ENCODE peak calls at places on chromosome 22, in nine cellular contexts. One of them, this sample, is unnamed.

GRCh38 chr22:26766510-26767350 is 109.3 kb downstream of the MIAT start:
- DNase-seq in hepatocyte: no peak
- DNase-seq in neural progenitor cell: no peak
- DNase-seq in CD8-positive, alpha-beta T cell: no peak
- DNase-seq in colonic mucosa: no peak
- DNase-seq in psoas muscle: no peak
- DNase-seq in adrenal gland: no peak
- DNase-seq in thyroid gland: no peak
- DNase-seq in cardiac fibroblast: no peak
- DNase-seq in this sample: no peak

GRCh38 chr22:46070215-46070721 is 80.1 kb upstream of the PPARA start:
- DNase-seq in hepatocyte: peak; percentile 53
- DNase-seq in neural progenitor cell: peak; percentile 53
- DNase-seq in CD8-positive, alpha-beta T cell: no peak
- DNase-seq in colonic mucosa: peak; percentile 72
- DNase-seq in psoas muscle: peak; percentile 94
- DNase-seq in adrenal gland: peak; percentile 81
- DNase-seq in thyroid gland: peak; percentile 63
- DNase-seq in cardiac fibroblast: peak; percentile 79
- DNase-seq in this sample: peak; percentile 36

GRCh38 chr22:25068701-25069100 is 116.2 kb downstream of the KIAA1671 start:
- DNase-seq in hepatocyte: no peak
- DNase-seq in neural progenitor cell: no peak
- DNase-seq in CD8-positive, alpha-beta T cell: peak; percentile 9
- DNase-seq in colonic mucosa: no peak
- DNase-seq in psoas muscle: peak; percentile 38
- DNase-seq in adrenal gland: no peak
- DNase-seq in thyroid gland: no peak
- DNase-seq in cardiac fibroblast: no peak
- DNase-seq in this sample: no peak

GRCh38 chr22:29003975-29004646 is 57.5 kb downstream of the C22orf31 start:
- DNase-seq in hepatocyte: no peak
- DNase-seq in neural progenitor cell: peak; percentile 49
- DNase-seq in CD8-positive, alpha-beta T cell: no peak
- DNase-seq in colonic mucosa: no peak
- DNase-seq in psoas muscle: no peak
- DNase-seq in adrenal gland: peak; percentile 37
- DNase-seq in thyroid gland: peak; percentile 92
- DNase-seq in cardiac fibroblast: no peak
- DNase-seq in this sample: no peak

GRCh38 chr22:35313311-35314121 is 13.8 kb downstream of the TOM1 start:
- DNase-seq in hepatocyte: peak; percentile 44
- DNase-seq in neural progenitor cell: no peak
- DNase-seq in CD8-positive, alpha-beta T cell: no peak
- DNase-seq in colonic mucosa: no peak
- DNase-seq in psoas muscle: peak; percentile 94
- DNase-seq in adrenal gland: peak; percentile 78
- DNase-seq in thyroid gland: peak; percentile 86
- DNase-seq in cardiac fibroblast: peak; percentile 97
- DNase-seq in this sample: peak; percentile 63

GRCh38 chr22:39661842-39662676 is 91.5 kb downstream of the CACNA1I start:
- DNase-seq in hepatocyte: peak; percentile 69
- DNase-seq in neural progenitor cell: peak; percentile 78
- DNase-seq in CD8-positive, alpha-beta T cell: peak; percentile 76
- DNase-seq in colonic mucosa: peak; percentile 80
- DNase-seq in psoas muscle: no peak
- DNase-seq in adrenal gland: no peak
- DNase-seq in thyroid gland: peak; percentile 12
- DNase-seq in cardiac fibroblast: no peak
- DNase-seq in this sample: no peak

GRCh38 chr22:48528221-48528915 is 1299.3 kb downstream of the BRD1 start:
- DNase-seq in hepatocyte: peak; percentile 84
- DNase-seq in neural progenitor cell: no peak
- DNase-seq in CD8-positive, alpha-beta T cell: no peak
- DNase-seq in colonic mucosa: no peak
- DNase-seq in psoas muscle: no peak
- DNase-seq in adrenal gland: no peak
- DNase-seq in thyroid gland: no peak
- DNase-seq in cardiac fibroblast: no peak
- DNase-seq in this sample: no peak

GRCh38 chr22:45638834-45639746 is 32.5 kb upstream of the ATXN10 start:
- DNase-seq in hepatocyte: peak; percentile 23
- DNase-seq in neural progenitor cell: no peak
- DNase-seq in CD8-positive, alpha-beta T cell: no peak
- DNase-seq in colonic mucosa: peak; percentile 63
- DNase-seq in psoas muscle: peak; percentile 85
- DNase-seq in adrenal gland: no peak
- DNase-seq in thyroid gland: no peak
- DNase-seq in cardiac fibroblast: peak; percentile 78
- DNase-seq in this sample: peak; percentile 62

GRCh38 chr22:24146791-24147353 is 34.4 kb upstream of the SUSD2 start:
- DNase-seq in hepatocyte: peak; percentile 67
- DNase-seq in neural progenitor cell: peak; percentile 16
- DNase-seq in CD8-positive, alpha-beta T cell: no peak
- DNase-seq in colonic mucosa: peak; percentile 45
- DNase-seq in psoas muscle: no peak
- DNase-seq in adrenal gland: no peak
- DNase-seq in thyroid gland: peak; percentile 46
- DNase-seq in cardiac fibroblast: peak; percentile 58
- DNase-seq in this sample: peak; percentile 79

GRCh38 chr22:30754971-30755759 is 60.5 kb downstream of the OSBP2 start:
- DNase-seq in hepatocyte: peak; percentile 81
- DNase-seq in neural progenitor cell: peak; percentile 84
- DNase-seq in CD8-positive, alpha-beta T cell: peak; percentile 21
- DNase-seq in colonic mucosa: peak; percentile 68
- DNase-seq in psoas muscle: peak; percentile 58
- DNase-seq in adrenal gland: peak; percentile 63
- DNase-seq in thyroid gland: peak; percentile 52
- DNase-seq in cardiac fibroblast: peak; percentile 91
- DNase-seq in this sample: peak; percentile 92

GRCh38 chr22:44615146-44615545 is 86.9 kb upstream of the PRR5 start:
- DNase-seq in hepatocyte: no peak
- DNase-seq in neural progenitor cell: no peak
- DNase-seq in CD8-positive, alpha-beta T cell: no peak
- DNase-seq in colonic mucosa: no peak
- DNase-seq in psoas muscle: peak; percentile 13
- DNase-seq in adrenal gland: no peak
- DNase-seq in thyroid gland: no peak
- DNase-seq in cardiac fibroblast: no peak
- DNase-seq in this sample: no peak

GRCh38 chr22:42340695-42341383 is 70.4 kb upstream of the TCF20 start:
- DNase-seq in hepatocyte: no peak
- DNase-seq in neural progenitor cell: peak; percentile 85
- DNase-seq in CD8-positive, alpha-beta T cell: no peak
- DNase-seq in colonic mucosa: no peak
- DNase-seq in psoas muscle: no peak
- DNase-seq in adrenal gland: no peak
- DNase-seq in thyroid gland: no peak
- DNase-seq in cardiac fibroblast: no peak
- DNase-seq in this sample: no peak

GRCh38 chr22:30910358-30910757 is 58.2 kb downstream of the MORC2 start:
- DNase-seq in hepatocyte: no peak
- DNase-seq in neural progenitor cell: no peak
- DNase-seq in CD8-positive, alpha-beta T cell: no peak
- DNase-seq in colonic mucosa: no peak
- DNase-seq in psoas muscle: no peak
- DNase-seq in adrenal gland: no peak
- DNase-seq in thyroid gland: no peak
- DNase-seq in cardiac fibroblast: no peak
- DNase-seq in this sample: no peak

GRCh38 chr22:35154937-35155387 is 89.0 kb downstream of the ISX start:
- DNase-seq in hepatocyte: peak; percentile 86
- DNase-seq in neural progenitor cell: peak; percentile 85
- DNase-seq in CD8-positive, alpha-beta T cell: no peak
- DNase-seq in colonic mucosa: peak; percentile 67
- DNase-seq in psoas muscle: no peak
- DNase-seq in adrenal gland: peak; percentile 36
- DNase-seq in thyroid gland: peak; percentile 19
- DNase-seq in cardiac fibroblast: peak; percentile 66
- DNase-seq in this sample: peak; percentile 70

GRCh38 chr22:45995405-45996101 is 18.6 kb upstream of the WNT7B start:
- DNase-seq in hepatocyte: no peak
- DNase-seq in neural progenitor cell: no peak
- DNase-seq in CD8-positive, alpha-beta T cell: no peak
- DNase-seq in colonic mucosa: no peak
- DNase-seq in psoas muscle: peak; percentile 55
- DNase-seq in adrenal gland: no peak
- DNase-seq in thyroid gland: no peak
- DNase-seq in cardiac fibroblast: no peak
- DNase-seq in this sample: no peak

GRCh38 chr22:43707650-43708049 is 104.5 kb downstream of the EFCAB6 start:
- DNase-seq in hepatocyte: no peak
- DNase-seq in neural progenitor cell: no peak
- DNase-seq in CD8-positive, alpha-beta T cell: no peak
- DNase-seq in colonic mucosa: no peak
- DNase-seq in psoas muscle: no peak
- DNase-seq in adrenal gland: no peak
- DNase-seq in thyroid gland: no peak
- DNase-seq in cardiac fibroblast: peak; percentile 11
- DNase-seq in this sample: no peak

GRCh38 chr22:39745789-39746188 is 147.8 kb downstream of the ENTHD1 start:
- DNase-seq in hepatocyte: no peak
- DNase-seq in neural progenitor cell: no peak
- DNase-seq in CD8-positive, alpha-beta T cell: no peak
- DNase-seq in colonic mucosa: no peak
- DNase-seq in psoas muscle: no peak
- DNase-seq in adrenal gland: no peak
- DNase-seq in thyroid gland: no peak
- DNase-seq in cardiac fibroblast: no peak
- DNase-seq in this sample: no peak

GRCh38 chr22:24944224-24944937 is 2.1 kb downstream of the LHFPL7 start:
- DNase-seq in hepatocyte: peak; percentile 37
- DNase-seq in neural progenitor cell: no peak
- DNase-seq in CD8-positive, alpha-beta T cell: no peak
- DNase-seq in colonic mucosa: no peak
- DNase-seq in psoas muscle: no peak
- DNase-seq in adrenal gland: no peak
- DNase-seq in thyroid gland: no peak
- DNase-seq in cardiac fibroblast: no peak
- DNase-seq in this sample: no peak

GRCh38 chr22:27223317-27224177 is 566.2 kb downstream of the MIAT start:
- DNase-seq in hepatocyte: no peak
- DNase-seq in neural progenitor cell: no peak
- DNase-seq in CD8-positive, alpha-beta T cell: no peak
- DNase-seq in colonic mucosa: no peak
- DNase-seq in psoas muscle: no peak
- DNase-seq in adrenal gland: no peak
- DNase-seq in thyroid gland: no peak
- DNase-seq in cardiac fibroblast: peak; percentile 96
- DNase-seq in this sample: peak; percentile 87

GRCh38 chr22:36453855-36454378 is 27.5 kb downstream of the TXN2 start:
- DNase-seq in hepatocyte: no peak
- DNase-seq in neural progenitor cell: no peak
- DNase-seq in CD8-positive, alpha-beta T cell: no peak
- DNase-seq in colonic mucosa: no peak
- DNase-seq in psoas muscle: no peak
- DNase-seq in adrenal gland: no peak
- DNase-seq in thyroid gland: no peak
- DNase-seq in cardiac fibroblast: no peak
- DNase-seq in this sample: no peak
- H3K4me3 ChIP-seq in hepatocyte: no peak overlapping the region
- H3K4me3 ChIP-seq in neural progenitor cell: no peak overlapping the region
- H3K4me3 ChIP-seq in CD8-positive, alpha-beta T cell: no peak overlapping the region
- H3K4me3 ChIP-seq in colonic mucosa: peak overlapping the region; percentile 56
- H3K4me3 ChIP-seq in psoas muscle: peak overlapping the region; percentile 69
- H3K4me3 ChIP-seq in adrenal gland: no peak overlapping the region
- H3K4me3 ChIP-seq in thyroid gland: no peak overlapping the region
- H3K4me3 ChIP-seq in cardiac fibroblast: no peak overlapping the region
- H3K4me3 ChIP-seq in this sample: no peak overlapping the region

GRCh38 chr22:22848364-22848866 is 39.2 kb upstream of the IGLL5 start:
- DNase-seq in hepatocyte: peak; percentile 87
- DNase-seq in neural progenitor cell: peak; percentile 81
- DNase-seq in CD8-positive, alpha-beta T cell: peak; percentile 57
- DNase-seq in colonic mucosa: peak; percentile 77
- DNase-seq in psoas muscle: peak; percentile 62
- DNase-seq in adrenal gland: peak; percentile 46
- DNase-seq in thyroid gland: peak; percentile 74
- DNase-seq in cardiac fibroblast: peak; percentile 51
- DNase-seq in this sample: peak; percentile 68
- TF ChIP-seq CTCF in hepatocyte: peak; percentile 91
- TF ChIP-seq CTCF in neural progenitor cell: peak; percentile 92
- TF ChIP-seq CTCF in CD8-positive, alpha-beta T cell: peak; percentile 80
- TF ChIP-seq CTCF in colonic mucosa: peak; percentile 92
- TF ChIP-seq CTCF in psoas muscle: peak; percentile 76
- TF ChIP-seq CTCF in adrenal gland: peak; percentile 78
- TF ChIP-seq CTCF in thyroid gland: peak; percentile 47
- TF ChIP-seq CTCF in cardiac fibroblast: peak; percentile 96
- TF ChIP-seq CTCF in this sample: peak; percentile 97

GRCh38 chr22:47089374-47089773 is 326.9 kb downstream of the TBC1D22A start:
- DNase-seq in hepatocyte: no peak
- DNase-seq in neural progenitor cell: no peak
- DNase-seq in CD8-positive, alpha-beta T cell: no peak
- DNase-seq in colonic mucosa: no peak
- DNase-seq in psoas muscle: no peak
- DNase-seq in adrenal gland: no peak
- DNase-seq in thyroid gland: no peak
- DNase-seq in cardiac fibroblast: no peak
- DNase-seq in this sample: no peak
- H3K4me3 ChIP-seq in hepatocyte: no peak overlapping the region
- H3K4me3 ChIP-seq in neural progenitor cell: no peak overlapping the region
- H3K4me3 ChIP-seq in CD8-positive, alpha-beta T cell: no peak overlapping the region
- H3K4me3 ChIP-seq in colonic mucosa: no peak overlapping the region
- H3K4me3 ChIP-seq in psoas muscle: no peak overlapping the region
- H3K4me3 ChIP-seq in adrenal gland: no peak overlapping the region
- H3K4me3 ChIP-seq in thyroid gland: no peak overlapping the region
- H3K4me3 ChIP-seq in cardiac fibroblast: no peak overlapping the region
- H3K4me3 ChIP-seq in this sample: no peak overlapping the region

GRCh38 chr22:38184788-38185187 is 3.2 kb upstream of the PLA2G6 start:
- DNase-seq in hepatocyte: no peak
- DNase-seq in neural progenitor cell: peak; percentile 37
- DNase-seq in CD8-positive, alpha-beta T cell: no peak
- DNase-seq in colonic mucosa: no peak
- DNase-seq in psoas muscle: peak; percentile 10
- DNase-seq in adrenal gland: no peak
- DNase-seq in thyroid gland: no peak
- DNase-seq in cardiac fibroblast: no peak
- DNase-seq in this sample: no peak

GRCh38 chr22:38177044-38177443 is 4.6 kb downstream of the PLA2G6 start:
- DNase-seq in hepatocyte: no peak
- DNase-seq in neural progenitor cell: no peak
- DNase-seq in CD8-positive, alpha-beta T cell: no peak
- DNase-seq in colonic mucosa: no peak
- DNase-seq in psoas muscle: no peak
- DNase-seq in adrenal gland: no peak
- DNase-seq in thyroid gland: no peak
- DNase-seq in cardiac fibroblast: no peak
- DNase-seq in this sample: no peak

GRCh38 chr22:38181453-38182200 is at the start of gene PLA2G6:
- DNase-seq in hepatocyte: peak; percentile 100
- DNase-seq in neural progenitor cell: peak; percentile 100
- DNase-seq in CD8-positive, alpha-beta T cell: peak; percentile 94
- DNase-seq in colonic mucosa: peak; percentile 99
- DNase-seq in psoas muscle: peak; percentile 99
- DNase-seq in adrenal gland: peak; percentile 99
- DNase-seq in thyroid gland: peak; percentile 99
- DNase-seq in cardiac fibroblast: peak; percentile 99
- DNase-seq in this sample: peak; percentile 99

GRCh38 chr22:38177926-38178604 is 3.6 kb downstream of the PLA2G6 start:
- DNase-seq in hepatocyte: peak; percentile 80
- DNase-seq in neural progenitor cell: peak; percentile 67
- DNase-seq in CD8-positive, alpha-beta T cell: no peak
- DNase-seq in colonic mucosa: peak; percentile 67
- DNase-seq in psoas muscle: peak; percentile 82
- DNase-seq in adrenal gland: peak; percentile 60
- DNase-seq in thyroid gland: peak; percentile 62
- DNase-seq in cardiac fibroblast: peak; percentile 94
- DNase-seq in this sample: peak; percentile 80

GRCh38 chr22:38180841-38181452 is 683 bp downstream of the PLA2G6 start:
- DNase-seq in hepatocyte: peak; percentile 66
- DNase-seq in neural progenitor cell: no peak
- DNase-seq in CD8-positive, alpha-beta T cell: no peak
- DNase-seq in colonic mucosa: peak; percentile 83
- DNase-seq in psoas muscle: peak; percentile 70
- DNase-seq in adrenal gland: peak; percentile 65
- DNase-seq in thyroid gland: peak; percentile 70
- DNase-seq in cardiac fibroblast: peak; percentile 18
- DNase-seq in this sample: no peak
- TF ChIP-seq CTCF in hepatocyte: no peak
- TF ChIP-seq CTCF in neural progenitor cell: no peak
- TF ChIP-seq CTCF in CD8-positive, alpha-beta T cell: no peak
- TF ChIP-seq CTCF in colonic mucosa: no peak
- TF ChIP-seq CTCF in psoas muscle: no peak
- TF ChIP-seq CTCF in adrenal gland: no peak
- TF ChIP-seq CTCF in thyroid gland: no peak
- TF ChIP-seq CTCF in cardiac fibroblast: no peak
- TF ChIP-seq CTCF in this sample: no peak